ENCODE peak calls at places on chromosomes 11 and 22, in six cellular contexts. S is NAMALWA, I is fibroblast of villous mesenchyme, G is AG09309, K is T follicular helper cell, T is frontal cortex. N is an unnamed sample.

GRCh38 chr11:95647355-95647754 is 142.2 kb downstream of the FAM76B start:
- DNase-seq in K (no peak), G (no peak), T (no peak), S (no peak), I (peak), N (peak)

GRCh38 chr11:30789270-30789669 is 203.1 kb upstream of the MPPED2 start:
- DNase-seq in K (no peak), T (no peak), I (peak), G (no peak), S (no peak), N (peak)

GRCh38 chr11:110093407-110094297 is 460 bp downstream of the ZC3H12C start:
- DNase-seq in S (no peak), G (no peak), I (peak), T (peak), K (no peak), N (peak)

GRCh38 chr11:15202626-15203025 is 87.9 kb downstream of the INSC start:
- DNase-seq in T (no peak), I (no peak), S (no peak), G (no peak), K (no peak), N (no peak)

GRCh38 chr22:27477171-27477570 is 324.4 kb downstream of the MN1 start:
- DNase-seq in K (no peak), S (no peak), G (no peak), I (no peak), T (no peak), N (no peak)

GRCh38 chr22:37745548-37746365 is 48.9 kb downstream of the TRIOBP start:
- DNase-seq in T (peak), I (peak), S (peak), G (no peak), K (peak), N (peak)

GRCh38 chr11:46210133-46210636 is 67.3 kb upstream of the CREB3L1 start:
- DNase-seq in K (no peak), G (peak), S (peak), T (no peak), I (peak), N (peak)

GRCh38 chr11:125901872-125902271 is 1.1 kb downstream of the PUS3 start:
- DNase-seq in S (no peak), K (no peak), I (no peak), G (no peak), T (no peak), N (no peak)

GRCh38 chr11:47165294-47165840 is 11.3 kb downstream of the ARFGAP2 start:
- DNase-seq in K (no peak), G (no peak), I (no peak), T (no peak), S (no peak), N (no peak)

GRCh38 chr11:112735470-112735869 is 225.8 kb upstream of the NCAM1 start:
- DNase-seq in I (no peak), K (no peak), T (no peak), S (no peak), G (no peak), N (no peak)

GRCh38 chr22:39634530-39635399 is 64.2 kb downstream of the CACNA1I start:
- DNase-seq in T (no peak), I (peak), S (no peak), G (peak), K (no peak), N (peak)

GRCh38 chr11:19344661-19345518 is 104.1 kb upstream of the E2F8 start:
- DNase-seq in I (peak), K (no peak), S (no peak), T (peak), G (no peak), N (peak)

GRCh38 chr22:44990328-44990727 is 19.5 kb downstream of the PHF21B start:
- DNase-seq in S (no peak), K (no peak), I (no peak), G (no peak), T (no peak), N (no peak)

GRCh38 chr11:18608373-18608772 is 8.8 kb downstream of the MISFA start:
- DNase-seq in G (no peak), I (no peak), S (no peak), K (no peak), T (no peak), N (peak)

GRCh38 chr11:8223513-8223899 is 40.2 kb downstream of the LMO1 start:
- DNase-seq in K (no peak), G (no peak), S (no peak), T (no peak), I (no peak), N (peak)

GRCh38 chr11:3877252-3878035 is 22.0 kb downstream of the STIM1 start:
- DNase-seq in T (no peak), K (no peak), G (no peak), S (no peak), I (no peak), N (no peak)

GRCh38 chr11:130666781-130667251 is 218.4 kb downstream of the ADAMTS15 start:
- DNase-seq in K (no peak), G (no peak), T (no peak), I (peak), S (no peak), N (no peak)

GRCh38 chr22:40665312-40665711 is 14.0 kb upstream of the MCHR1 start:
- DNase-seq in G (peak), T (no peak), S (no peak), K (no peak), I (peak), N (peak)

GRCh38 chr11:1152316-1153104 is 5.2 kb upstream of the MUC5AC start:
- DNase-seq in K (no peak), S (no peak), I (peak), T (no peak), G (no peak), N (peak)

GRCh38 chr22:27636716-27637503 is 164.6 kb downstream of the MN1 start:
- DNase-seq in K (no peak), G (no peak), T (no peak), S (no peak), I (no peak), N (no peak)

GRCh38 chr11:77372736-77373135 is 71.2 kb upstream of the GDPD4 start:
- DNase-seq in K (no peak), T (no peak), S (no peak), I (no peak), G (no peak), N (peak)

GRCh38 chr22:45504703-45505341 is 2.1 kb downstream of the FBLN1 start:
- DNase-seq in I (peak), T (no peak), S (no peak), K (no peak), G (no peak), N (peak)

GRCh38 chr22:39489094-39490068 is 12.7 kb upstream of the MIEF1 start:
- DNase-seq in K (no peak), G (no peak), T (no peak), I (no peak), S (no peak), N (no peak)

GRCh38 chr11:65576867-65577755 is 1.3 kb downstream of the EHBP1L1 start:
- DNase-seq in S (peak), I (peak), K (no peak), T (peak), G (no peak), N (peak)

GRCh38 chr22:28810839-28811491 is 10.6 kb upstream of the XBP1 start:
- DNase-seq in T (no peak), S (no peak), K (no peak), G (no peak), I (no peak), N (no peak)

GRCh38 chr11:132042296-132042695 is 671.9 kb downstream of the NTM start:
- DNase-seq in S (no peak), T (no peak), G (no peak), K (no peak), I (peak), N (no peak)

GRCh38 chr11:71212871-71213559 is 39.4 kb downstream of the SHANK2 start:
- DNase-seq in I (peak), S (no peak), G (no peak), K (no peak), T (no peak), N (no peak)

GRCh38 chr22:19645391-19645790 is 68.9 kb upstream of the SEPTIN5 start:
- DNase-seq in G (no peak), S (peak), T (no peak), K (no peak), I (no peak), N (no peak)

GRCh38 chr11:109033627-109034340 is 368.9 kb downstream of the DDX10 start:
- DNase-seq in S (no peak), G (peak), I (peak), K (no peak), T (no peak), N (peak)

GRCh38 chr11:113014731-113015455 is 53.7 kb downstream of the NCAM1 start:
- DNase-seq in I (peak), T (no peak), S (no peak), K (no peak), G (no peak), N (peak)

GRCh38 chr11:68430801-68431200 is 29.8 kb upstream of the PPP6R3 start:
- DNase-seq in G (no peak), T (no peak), S (no peak), K (no peak), I (no peak), N (no peak)

GRCh38 chr11:128521697-128522062 is 65.7 kb downstream of the ETS1 start:
- DNase-seq in T (no peak), K (no peak), G (no peak), I (no peak), S (no peak), N (no peak)

GRCh38 chr11:35077709-35078695 is 61.0 kb upstream of the CD44 start:
- DNase-seq in G (peak), K (peak), S (no peak), T (no peak), I (peak), N (peak)

GRCh38 chr11:122755409-122755808 is 82.9 kb upstream of the CRTAM start:
- DNase-seq in T (no peak), K (no peak), G (no peak), S (no peak), I (no peak), N (peak)

GRCh38 chr22:45397806-45398205 is 15.6 kb downstream of the SMC1B start:
- DNase-seq in G (no peak), I (no peak), K (no peak), S (no peak), T (no peak), N (no peak)

GRCh38 chr11:65426839-65427690 is 4.5 kb downstream of the NEAT1 start:
- DNase-seq in I (peak), K (no peak), T (no peak), G (peak), S (peak), N (peak)

GRCh38 chr22:42304021-42304790 is 33.8 kb upstream of the TCF20 start:
- DNase-seq in T (no peak), K (no peak), I (no peak), G (no peak), S (no peak), N (no peak)

GRCh38 chr22:23696326-23696851 is 5.6 kb downstream of the RGL4 start:
- DNase-seq in I (no peak), G (no peak), K (peak), T (no peak), S (peak), N (peak)

GRCh38 chr11:110049501-110050200 is 43.5 kb upstream of the ZC3H12C start:
- DNase-seq in K (no peak), G (no peak), T (no peak), I (no peak), S (no peak), N (no peak)

N was measured in amniotic epithelial cell.